ENCODE peak calls at places on chromosomes 1 and 21, in ten cellular contexts. E is HFF-Myc; V is stimulated activated CD8-positive, alpha-beta memory T cell treated with anti-CD3 and anti-CD28 coated beads, Interleukin-4, amount 100 ng/mL, for 4 hours; F is T-helper 9 cell; G is LoVo; L is stimulated activated CD4-positive, alpha-beta T cell treated with anti-CD3 and anti-CD28 coated beads, Interleukin-2, amount 100 ng/mL, for 24 hours; T is iris pigment epithelial cell; D is NCI-H1436; B is NCI-H1694; O is HEK293T. K is an unnamed sample.

GRCh38 chr1:152392909-152393308 is 21.2 kb downstream of the CRNN start:
- DNase-seq in T (no peak), G (peak), D (no peak), V (no peak), L (no peak), B (no peak), F (peak), O (no peak), E (no peak), K (no peak)

GRCh38 chr1:153903841-153904455 is 18.8 kb downstream of the GATAD2B start:
- DNase-seq in D (no peak), E (no peak), V (no peak), G (no peak), B (no peak), O (no peak), L (no peak), T (peak), F (no peak), K (no peak)

GRCh38 chr1:110083453-110084225 is 13.2 kb upstream of the ALX3 start:
- DNase-seq in L (no peak), T (no peak), E (no peak), G (no peak), V (no peak), F (no peak), D (no peak), O (no peak), B (no peak), K (no peak)

GRCh38 chr1:182444497-182444896 is 5.4 kb upstream of the RGSL1 start:
- DNase-seq in V (no peak), F (no peak), L (no peak), D (no peak), O (no peak), T (no peak), E (no peak), G (no peak), B (no peak), K (no peak)

GRCh38 chr1:240927815-240928214 is 315.9 kb upstream of the GREM2 start:
- DNase-seq in O (no peak), D (no peak), L (no peak), E (no peak), G (no peak), T (no peak), V (no peak), B (no peak), F (no peak), K (no peak)

GRCh38 chr21:46459356-46460112 is 843 bp downstream of the DIP2A start:
- DNase-seq in D (no peak), O (no peak), G (no peak), L (peak), B (no peak), V (no peak), T (peak), F (peak), E (no peak), K (no peak)

GRCh38 chr1:234320549-234320948 is 52.7 kb upstream of the COA6 start:
- DNase-seq in D (no peak), B (no peak), O (no peak), E (no peak), V (no peak), L (no peak), F (no peak), T (no peak), G (no peak), K (no peak)

GRCh38 chr1:174652496-174653280 is 204.9 kb downstream of the GPR52 start:
- DNase-seq in D (no peak), F (no peak), O (no peak), V (no peak), L (no peak), B (no peak), G (no peak), E (no peak), T (no peak), K (no peak)

GRCh38 chr1:87333692-87334347 is 5.1 kb downstream of the LMO4 start:
- DNase-seq in D (no peak), T (peak), L (no peak), B (no peak), F (no peak), V (no peak), G (no peak), O (no peak), E (no peak), K (no peak)

GRCh38 chr1:169538998-169539871 is 47.0 kb downstream of the F5 start:
- DNase-seq in G (peak), B (no peak), D (no peak), F (no peak), L (no peak), E (peak), O (no peak), T (peak), V (no peak), K (no peak)

GRCh38 chr1:174872615-174873058 is 127.1 kb upstream of the CACYBP start:
- DNase-seq in O (no peak), T (peak), V (no peak), B (no peak), L (no peak), E (no peak), F (no peak), G (no peak), D (no peak), K (no peak)

GRCh38 chr1:188706742-188707141 is 1770.9 kb downstream of the BRINP3 start:
- DNase-seq in B (no peak), O (no peak), T (peak), G (peak), D (no peak), E (no peak), L (no peak), V (no peak), F (no peak), K (no peak)

GRCh38 chr1:5333326-5333725 is 658.9 kb downstream of the NPHP4 start:
- DNase-seq in E (no peak), G (peak), T (no peak), F (no peak), B (no peak), D (no peak), V (no peak), L (no peak), O (no peak), K (no peak)

GRCh38 chr1:183185941-183186490 is at the start of gene LAMC2:
- DNase-seq in F (no peak), V (no peak), B (no peak), G (peak), L (no peak), D (peak), E (no peak), O (peak), T (peak), K (peak)

GRCh38 chr21:46322351-46323226 is 1.1 kb downstream of the C21orf58 start:
- DNase-seq in L (peak), O (peak), V (no peak), G (no peak), D (no peak), T (peak), F (no peak), B (no peak), E (no peak), K (no peak)

GRCh38 chr1:229030642-229031390 is 240.1 kb upstream of the RAB4A start:
- DNase-seq in F (no peak), O (no peak), E (no peak), G (no peak), D (no peak), B (no peak), T (no peak), V (no peak), L (no peak), K (no peak)

GRCh38 chr21:44514218-44514520 is 25.8 kb downstream of the KRTAP10-1 start:
- DNase-seq in E (no peak), B (no peak), T (no peak), G (no peak), F (no peak), L (no peak), O (no peak), V (no peak), D (no peak), K (no peak)

GRCh38 chr1:98749152-98749756 is 87.7 kb downstream of the SNX7 start:
- DNase-seq in F (no peak), D (no peak), B (peak), O (no peak), T (peak), L (no peak), G (no peak), E (no peak), V (no peak), K (no peak)

GRCh38 chr1:169949139-169949538 is 55.4 kb upstream of the SCYL3 start:
- DNase-seq in D (no peak), V (no peak), T (peak), E (no peak), F (no peak), G (no peak), O (no peak), L (no peak), B (no peak), K (no peak)

GRCh38 chr1:216793303-216793702 is 70.1 kb upstream of the ESRRG start:
- DNase-seq in E (no peak), O (no peak), L (no peak), V (no peak), D (no peak), B (no peak), G (no peak), T (no peak), F (no peak), K (no peak)

GRCh38 chr1:230274254-230274653 is 151.9 kb downstream of the PGBD5 start:
- DNase-seq in T (no peak), V (no peak), D (no peak), L (no peak), F (no peak), O (no peak), B (no peak), G (no peak), E (no peak), K (no peak)

GRCh38 chr1:25120286-25120685 is 112.0 kb downstream of the SYF2 start:
- DNase-seq in O (no peak), E (no peak), D (no peak), F (no peak), T (no peak), G (no peak), B (no peak), L (no peak), V (no peak), K (no peak)

GRCh38 chr1:25185934-25186333 is 46.4 kb downstream of the SYF2 start:
- DNase-seq in V (no peak), O (no peak), G (no peak), B (no peak), L (no peak), F (no peak), D (no peak), E (no peak), T (no peak), K (no peak)

GRCh38 chr1:221667504-221667903 is 74.4 kb downstream of the DUSP10 start:
- DNase-seq in E (peak), V (no peak), O (peak), B (no peak), L (no peak), G (peak), T (peak), D (no peak), F (no peak), K (no peak)

GRCh38 chr1:26284597-26285351 is 4.9 kb downstream of the SH3BGRL3 start:
- DNase-seq in F (peak), L (peak), E (peak), V (peak), O (peak), B (peak), T (peak), G (peak), D (peak), K (no peak)

GRCh38 chr1:112146201-112146715 is 156.8 kb upstream of the KCND3 start:
- DNase-seq in G (no peak), V (no peak), B (no peak), T (no peak), E (no peak), O (no peak), F (no peak), L (no peak), D (no peak), K (no peak)

GRCh38 chr1:51990478-51990965 is at the start of gene RAB3B:
- DNase-seq in D (peak), T (peak), E (no peak), F (peak), O (peak), B (no peak), L (peak), G (peak), V (peak), K (peak)

GRCh38 chr21:21436012-21436545 is 437.9 kb downstream of the NCAM2 start:
- DNase-seq in L (no peak), B (no peak), O (no peak), T (peak), G (no peak), D (no peak), F (no peak), E (no peak), V (no peak), K (no peak)

GRCh38 chr1:18731591-18732235 is 101.1 kb downstream of the PAX7 start:
- DNase-seq in B (no peak), E (no peak), D (no peak), O (no peak), F (no peak), G (no peak), V (no peak), T (no peak), L (no peak), K (no peak)

GRCh38 chr1:36172017-36172747 is 16.2 kb downstream of the MAP7D1 start:
- DNase-seq in F (no peak), V (no peak), B (no peak), O (no peak), L (no peak), E (no peak), D (no peak), G (no peak), T (no peak), K (no peak)

GRCh38 chr21:46622226-46622625 is 13.2 kb upstream of the PRMT2 start:
- DNase-seq in V (no peak), G (no peak), D (no peak), B (no peak), O (no peak), F (no peak), E (no peak), T (peak), L (no peak), K (no peak)

GRCh38 chr1:151282883-151283725 is 1.0 kb downstream of the ZNF687 start:
- DNase-seq in E (no peak), D (peak), V (no peak), G (no peak), O (no peak), F (no peak), B (peak), T (peak), L (peak), K (no peak)

GRCh38 chr1:236063919-236064673 is 794 bp downstream of the NID1 start:
- DNase-seq in L (no peak), O (peak), V (no peak), T (peak), D (no peak), B (no peak), F (no peak), E (peak), G (no peak), K (no peak)

GRCh38 chr1:47745725-47746609 is 251.2 kb downstream of the TRABD2B start:
- DNase-seq in D (no peak), F (no peak), V (no peak), L (no peak), O (no peak), G (no peak), E (no peak), T (no peak), B (no peak), K (no peak)

GRCh38 chr1:204278254-204278653 is 64.5 kb upstream of the GOLT1A start:
- DNase-seq in T (peak), E (no peak), V (no peak), O (no peak), D (no peak), F (no peak), B (no peak), L (no peak), G (no peak), K (no peak)

GRCh38 chr21:38766987-38767722 is 38.6 kb upstream of the ETS2 start:
- DNase-seq in L (peak), F (peak), O (no peak), V (peak), B (no peak), E (no peak), D (no peak), T (no peak), G (peak), K (peak)

GRCh38 chr1:209761021-209761635 is 5.3 kb downstream of the TRAF3IP3 start:
- DNase-seq in D (no peak), B (no peak), V (no peak), E (no peak), O (no peak), L (no peak), F (no peak), G (no peak), T (no peak), K (no peak)

GRCh38 chr1:159071970-159072582 is 4.5 kb downstream of the AIM2 start:
- DNase-seq in G (peak), D (no peak), O (peak), T (peak), V (no peak), E (peak), F (no peak), L (no peak), B (peak), K (peak)

GRCh38 chr1:56061824-56062223 is 517.5 kb downstream of the PLPP3 start:
- DNase-seq in E (no peak), V (no peak), D (no peak), O (no peak), G (no peak), B (no peak), F (no peak), L (no peak), T (no peak), K (no peak)